ENCODE peak calls at places on chromosomes 5 and 9, in six cellular contexts. B, J, D, F, A and W are unnamed samples.

GRCh38 chr9:72362680-72363139 is 2.3 kb downstream of the ZFAND5 start:
- DNase-seq in B (peak; percentile 65), J (peak; percentile 25), D (peak; percentile 65), F (no peak), A (peak; percentile 13), W (peak; percentile 68)

GRCh38 chr5:63211413-63212132 is 633.0 kb downstream of the LRRC70 start:
- DNase-seq in B (no peak), J (no peak), D (no peak), F (no peak), A (no peak), W (no peak)

GRCh38 chr9:20620658-20621552 is 1.4 kb downstream of the MLLT3 start:
- DNase-seq in B (peak; percentile 47), J (no peak), D (peak; percentile 57), F (no peak), A (peak; percentile 20), W (peak; percentile 39)

GRCh38 chr5:147782053-147783028 is at the start of gene JAKMIP2:
- DNase-seq in B (peak; percentile 7), J (peak; percentile 96), D (peak; percentile 93), F (no peak), A (peak; percentile 89), W (peak; percentile 37)

GRCh38 chr9:114884787-114885452 is 45.5 kb downstream of the TNFSF8 start:
- DNase-seq in B (peak; percentile 95), J (no peak), D (no peak), F (no peak), A (no peak), W (no peak)

GRCh38 chr9:135865531-135865930 is 41.8 kb downstream of the CAMSAP1 start:
- DNase-seq in B (no peak), J (no peak), D (no peak), F (no peak), A (no peak), W (no peak)

GRCh38 chr5:54804086-54804485 is 181.3 kb downstream of the ESM1 start:
- DNase-seq in B (no peak), J (no peak), D (no peak), F (no peak), A (no peak), W (no peak)

GRCh38 chr9:84383178-84383577 is 42.6 kb upstream of the SLC28A3 start:
- DNase-seq in B (no peak), J (no peak), D (no peak), F (no peak), A (no peak), W (no peak)

GRCh38 chr5:95857185-95857945 is 34.8 kb upstream of the GLRX start:
- DNase-seq in B (no peak), J (no peak), D (no peak), F (no peak), A (no peak), W (no peak)

GRCh38 chr5:132999246-132999645 is 27.1 kb downstream of the ZCCHC10 start:
- DNase-seq in B (no peak), J (no peak), D (no peak), F (no peak), A (no peak), W (no peak)

GRCh38 chr5:134209477-134210240 is 16.2 kb downstream of the PPP2CA start:
- DNase-seq in B (no peak), J (no peak), D (no peak), F (no peak), A (no peak), W (no peak)

GRCh38 chr5:106454651-106455415 is 1215.9 kb downstream of the EFNA5 start:
- DNase-seq in B (peak; percentile 95), J (peak; percentile 3), D (no peak), F (peak; percentile 59), A (no peak), W (no peak)

GRCh38 chr5:74953961-74954720 is 88.0 kb upstream of the FAM169A start:
- DNase-seq in B (peak; percentile 65), J (no peak), D (no peak), F (no peak), A (no peak), W (peak; percentile 23)

GRCh38 chr9:16915126-16915831 is 44.8 kb upstream of the BNC2 start:
- DNase-seq in B (no peak), J (no peak), D (no peak), F (no peak), A (no peak), W (no peak)

GRCh38 chr9:70567511-70567910 is 153.1 kb upstream of the KLF9 start:
- DNase-seq in B (no peak), J (no peak), D (no peak), F (no peak), A (no peak), W (no peak)